ENCODE peak calls at places on chromosomes 13 and 19, in ten cellular contexts. B is A673; H is body of pancreas; P is CD8-positive, alpha-beta T cell; D is psoas muscle; J is pancreas; F is upper lobe of left lung; L is left lung; N is tibial artery; K is cardiac muscle cell. S is an unnamed sample.

GRCh38 chr19:2016041-2016807 is 710 bp upstream of the BTBD2 start:
- DNase-seq in H (peak), J (peak), D (peak), L (peak), F (peak), P (peak), N (peak), B (peak), K (peak), S (peak)

GRCh38 chr19:10009269-10009665 is 1.0 kb downstream of the COL5A3 start:
- DNase-seq in L (no peak), D (peak), J (peak), F (no peak), N (peak), K (peak), B (peak), P (peak), H (peak), S (no peak)

GRCh38 chr13:40272776-40273139 is 393.7 kb downstream of the FOXO1 start:
- DNase-seq in B (no peak), J (no peak), L (no peak), P (no peak), H (no peak), F (no peak), N (no peak), D (no peak), K (no peak), S (no peak)

GRCh38 chr19:2478324-2478755 is 2.4 kb downstream of the GADD45B start:
- DNase-seq in N (peak), P (peak), L (peak), F (peak), D (peak), J (peak), H (peak), B (peak), K (peak), S (no peak)

GRCh38 chr13:69556540-69557196 is 551.0 kb upstream of the ATXN8OS start:
- DNase-seq in H (no peak), K (no peak), F (no peak), B (no peak), P (no peak), J (no peak), D (no peak), N (no peak), L (no peak), S (no peak)

GRCh38 chr13:64675256-64675892 is 2554.8 kb downstream of the PCDH9 start:
- DNase-seq in B (no peak), F (no peak), L (no peak), K (no peak), D (no peak), P (no peak), J (no peak), H (no peak), N (no peak), S (no peak)

GRCh38 chr19:708154-709141 is at the start of gene PALM:
- DNase-seq in D (no peak), L (no peak), N (no peak), H (no peak), F (no peak), J (no peak), K (peak), P (no peak), B (peak), S (no peak)

GRCh38 chr19:10114651-10115391 is 3.3 kb downstream of the P2RY11 start:
- DNase-seq in N (no peak), F (no peak), P (no peak), K (no peak), D (peak), L (no peak), J (no peak), H (no peak), B (no peak), S (no peak)

GRCh38 chr13:31638577-31638976 is 100.7 kb upstream of the RXFP2 start:
- DNase-seq in L (no peak), B (peak), N (no peak), J (no peak), D (no peak), H (no peak), K (no peak), F (no peak), P (no peak), S (no peak)
- H3K4me3 ChIP-seq in L (no peak), B (no peak), N (no peak), J (no peak), D (no peak), H (no peak), K (no peak), F (no peak), P (no peak), S (no peak)

GRCh38 chr13:36724141-36724540 is 50.3 kb downstream of the SERTM1 start:
- DNase-seq in J (no peak), K (no peak), N (no peak), B (no peak), P (no peak), D (no peak), F (no peak), L (no peak), H (no peak), S (no peak)

GRCh38 chr13:36728006-36728405 is 54.2 kb downstream of the SERTM1 start:
- DNase-seq in J (no peak), B (no peak), L (no peak), K (no peak), N (no peak), F (no peak), P (no peak), H (no peak), D (no peak), S (no peak)

GRCh38 chr13:36725936-36726335 is 52.1 kb downstream of the SERTM1 start:
- DNase-seq in F (no peak), J (no peak), D (no peak), P (no peak), K (no peak), N (no peak), L (no peak), H (no peak), B (no peak), S (no peak)
- H3K27ac ChIP-seq in F (no peak), J (no peak), D (no peak), P (no peak), K (no peak), N (no peak), L (no peak), H (no peak), B (no peak), S (no peak)

GRCh38 chr19:36160821-36161596 is 8.8 kb upstream of the COX7A1 start:
- DNase-seq in J (no peak), L (no peak), K (no peak), H (no peak), N (no peak), B (no peak), D (no peak), P (no peak), F (no peak), S (no peak)
- TF ChIP-seq CTCF in J (no peak), L (no peak), K (no peak), H (no peak), N (no peak), B (no peak), D (no peak), P (no peak), F (no peak), S (no peak)

DNA sequence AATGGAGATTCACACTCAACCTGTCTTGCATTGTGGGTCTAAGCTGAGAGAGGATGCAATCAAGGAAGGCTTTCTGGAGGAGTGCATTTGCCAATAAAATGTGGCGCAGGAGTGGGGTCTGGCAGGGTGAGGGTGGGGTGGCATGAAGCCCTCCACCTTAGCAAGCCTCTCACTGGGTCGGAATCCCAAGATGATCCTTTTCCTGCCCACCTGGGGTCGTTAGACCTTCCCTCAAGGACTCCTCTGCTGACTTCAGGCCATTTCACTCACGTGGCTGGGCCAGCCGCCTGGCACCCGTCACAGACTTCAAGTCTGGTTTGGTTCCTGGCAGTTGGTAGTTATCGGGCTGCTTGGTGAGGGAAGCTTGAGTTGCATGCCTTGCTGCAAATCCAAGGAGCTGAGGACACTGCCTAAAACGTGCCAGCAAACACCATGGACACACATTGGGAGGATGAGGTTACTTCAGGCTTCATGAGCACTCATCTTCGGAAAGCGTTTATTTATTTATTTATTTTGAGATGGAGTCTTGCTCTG is 2.5 kb downstream of the GPI start:
- DNase-seq in D (peak), F (no peak), J (no peak), N (no peak), K (no peak), P (no peak), H (no peak), L (no peak), B (no peak), S (no peak)
- H3K4me3 ChIP-seq in D (peak), F (no peak), J (no peak), N (no peak), K (no peak), P (no peak), H (no peak), L (no peak), B (no peak), S (peak)

DNA sequence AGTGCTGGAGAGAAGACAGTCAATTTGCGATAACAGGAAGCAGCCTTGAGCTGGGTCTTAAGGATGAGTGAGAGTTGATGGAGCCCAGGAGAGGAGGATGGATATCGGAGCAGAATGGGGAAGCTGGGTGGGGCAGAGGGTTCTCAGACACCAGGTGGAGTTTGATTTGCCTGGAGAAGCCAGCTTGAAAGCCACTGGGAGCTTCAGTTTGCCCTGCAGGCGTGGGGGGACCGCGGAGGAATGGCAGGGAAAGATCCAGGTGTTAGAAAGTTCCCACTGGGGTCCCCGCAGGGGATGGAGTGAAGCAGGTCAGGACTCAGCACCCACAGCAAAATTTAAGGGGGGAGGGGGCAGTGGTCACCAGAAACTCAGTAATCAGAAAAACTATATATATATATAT is 887 bp upstream of the CDC42EP5 start:
- DNase-seq in B (no peak), D (no peak), J (no peak), H (no peak), F (no peak), P (no peak), L (no peak), N (peak), K (no peak), S (no peak)
- H3K27ac ChIP-seq in B (peak), D (no peak), J (peak), H (peak), F (peak), P (no peak), L (peak), N (no peak), K (peak), S (no peak)

GRCh38 chr19:55526216-55527196 is 10.4 kb downstream of the SBK2 start:
- DNase-seq in F (peak), L (peak), B (peak), P (no peak), D (peak), H (peak), N (no peak), J (peak), K (peak), S (no peak)

GRCh38 chr19:55525289-55526101 is 11.4 kb downstream of the SBK2 start:
- DNase-seq in B (no peak), H (no peak), F (no peak), P (no peak), K (no peak), D (no peak), N (no peak), J (no peak), L (no peak), S (no peak)

GRCh38 chr19:55529636-55530230 is 7.2 kb downstream of the SBK2 start:
- DNase-seq in J (no peak), D (no peak), L (no peak), P (no peak), B (no peak), N (no peak), H (no peak), F (no peak), K (no peak), S (no peak)

GRCh38 chr19:55527197-55528029 is 9.5 kb downstream of the SBK2 start:
- DNase-seq in P (no peak), D (no peak), N (no peak), L (no peak), B (no peak), K (no peak), H (no peak), F (no peak), J (no peak), S (no peak)

DNA sequence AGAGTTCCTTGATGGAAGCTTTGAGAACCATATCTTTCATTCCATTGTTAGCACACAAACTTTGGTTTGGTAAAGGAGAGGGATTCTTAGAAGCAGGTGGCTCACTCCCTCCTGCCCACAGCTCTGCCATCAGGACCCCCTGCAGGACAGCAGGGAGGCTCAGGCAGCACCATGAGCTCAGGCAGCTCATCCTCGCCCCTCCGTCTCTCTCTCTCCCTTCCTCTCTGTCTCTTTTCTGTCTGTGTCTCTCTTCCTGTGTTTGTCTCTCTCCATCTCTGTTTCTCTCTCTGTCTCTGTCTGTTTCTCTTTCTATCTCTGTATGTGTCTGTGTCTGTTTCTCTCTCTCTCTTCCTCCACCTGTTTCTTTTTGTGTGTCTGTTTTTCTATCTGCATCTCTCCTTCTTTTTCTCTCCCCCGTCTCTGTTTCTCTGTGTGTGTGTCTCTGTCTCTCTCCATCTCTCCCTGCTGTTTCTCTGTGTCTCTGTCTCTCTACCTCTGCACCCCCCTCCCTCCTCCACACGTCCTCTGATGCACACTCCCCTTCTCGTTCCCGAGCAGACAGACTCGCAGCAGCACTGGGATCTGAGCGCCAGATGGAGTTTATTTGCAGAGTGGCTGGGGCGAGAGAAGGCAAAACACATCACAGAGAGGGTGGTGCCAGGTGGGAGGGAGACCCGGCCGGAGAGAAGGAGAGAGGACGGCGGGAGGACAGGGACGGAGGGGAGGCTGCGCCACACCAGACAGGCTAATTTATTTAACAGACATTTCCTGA is 8.7 kb downstream of the SBK2 start:
- DNase-seq in B (no peak), H (peak), D (no peak), P (no peak), J (no peak), F (no peak), L (no peak), N (no peak), K (no peak), S (peak)
- TF ChIP-seq CTCF in B (no peak), H (no peak), D (no peak), P (no peak), J (no peak), F (no peak), L (no peak), N (no peak), K (no peak), S (no peak)

GRCh38 chr19:11195169-11195568 is 2.2 kb downstream of the KANK2 start:
- DNase-seq in P (no peak), F (no peak), N (no peak), J (no peak), D (peak), K (no peak), B (no peak), H (no peak), L (no peak), S (no peak)
- H3K4me3 ChIP-seq in P (no peak), F (peak), N (peak), J (no peak), D (peak), K (no peak), B (peak), H (no peak), L (peak), S (peak)

S was measured in dorsolateral prefrontal cortex.